ENCODE peak calls at places on chromosomes 12 and 14, in four cellular contexts. M is K562, V is GM12878, U is HepG2. E is an unnamed sample.

GRCh38 chr14:84036863-84037262 is 1493.1 kb upstream of the FLRT2 start:
- DNase-seq in M (no peak), V (peak; percentile 3), U (no peak), E (no peak)

GRCh38 chr14:103138483-103139370 is 15.5 kb downstream of the TNFAIP2 start:
- DNase-seq in M (no peak), V (no peak), U (no peak), E (no peak)

GRCh38 chr14:23910081-23910875 is 43.3 kb upstream of the DHRS4 start:
- DNase-seq in M (peak; percentile 57), V (no peak), U (peak; percentile 81), E (peak; percentile 69)

GRCh38 chr12:112418596-112419268 is at the start of gene PTPN11:
- DNase-seq in M (peak; percentile 88), V (no peak), U (peak; percentile 55), E (peak; percentile 89)

GRCh38 chr12:10331642-10332239 is 24.1 kb downstream of the KLRD1 start:
- DNase-seq in M (peak; percentile 44), V (no peak), U (peak; percentile 49), E (peak; percentile 59)

GRCh38 chr12:131091976-131092691 is 138.4 kb downstream of the ADGRD1 start:
- DNase-seq in M (no peak), V (peak; percentile 38), U (no peak), E (no peak)

GRCh38 chr12:2412305-2412643 is 359.5 kb downstream of the CACNA1C start:
- DNase-seq in M (peak; percentile 15), V (no peak), U (no peak), E (no peak)

GRCh38 chr12:70576341-70577282 is 60.6 kb downstream of the PTPRB start:
- DNase-seq in M (peak; percentile 39), V (peak; percentile 7), U (peak; percentile 64), E (peak; percentile 75)

GRCh38 chr14:101554991-101555668 is 6.2 kb upstream of the DIO3 start:
- DNase-seq in M (peak; percentile 16), V (no peak), U (peak; percentile 14), E (no peak)

GRCh38 chr12:86712425-86712843 is 456.2 kb upstream of the MGAT4C start:
- DNase-seq in M (no peak), V (no peak), U (peak; percentile 41), E (peak; percentile 97)

GRCh38 chr14:82385043-82385442 is 851.4 kb upstream of the SEL1L start:
- DNase-seq in M (no peak), V (no peak), U (no peak), E (no peak)

GRCh38 chr14:50318031-50318626 is 6.0 kb downstream of the DMAC2L start:
- DNase-seq in M (no peak), V (no peak), U (peak; percentile 27), E (peak; percentile 56)

GRCh38 chr12:132405742-132406251 is 76.4 kb upstream of the GALNT9 start:
- DNase-seq in M (no peak), V (no peak), U (no peak), E (no peak)

GRCh38 chr14:74299061-74299545 is 3.6 kb downstream of the ABCD4 start:
- DNase-seq in M (no peak), V (no peak), U (no peak), E (no peak)

GRCh38 chr14:59281613-59282012 is 93.1 kb downstream of the DAAM1 start:
- DNase-seq in M (no peak), V (no peak), U (no peak), E (no peak)

GRCh38 chr12:48972213-48973021 is 882 bp upstream of the WNT10B start:
- DNase-seq in M (no peak), V (no peak), U (no peak), E (no peak)

GRCh38 chr12:12191008-12191407 is 75.8 kb downstream of the LRP6 start:
- DNase-seq in M (no peak), V (no peak), U (no peak), E (no peak)
- TF ChIP-seq CHD4 in M (no peak), V (no peak), U (no peak), E (no peak)

GRCh38 chr14:99125616-99126431 is 146.2 kb downstream of the BCL11B start:
- DNase-seq in M (no peak), V (no peak), U (peak; percentile 6), E (no peak)
- TF ChIP-seq CHD4 in M (no peak), V (no peak), U (no peak), E (no peak)

GRCh38 chr14:34851395-34851794 is 23.8 kb downstream of the BAZ1A start:
- DNase-seq in M (no peak), V (no peak), U (no peak), E (peak; percentile 64)
- TF ChIP-seq CHD4 in M (no peak), V (no peak), U (no peak), E (no peak)

GRCh38 chr12:93518725-93519124 is 51.4 kb downstream of the MRPL42 start:
- DNase-seq in M (no peak), V (no peak), U (no peak), E (no peak)
- TF ChIP-seq CHD4 in M (no peak), V (no peak), U (no peak), E (no peak)

GRCh38 chr12:106693421-106693820 is 81.1 kb upstream of the RIC8B start:
- DNase-seq in M (no peak), V (no peak), U (no peak), E (no peak)
- TF ChIP-seq CHD4 in M (no peak), V (no peak), U (no peak), E (no peak)

DNA sequence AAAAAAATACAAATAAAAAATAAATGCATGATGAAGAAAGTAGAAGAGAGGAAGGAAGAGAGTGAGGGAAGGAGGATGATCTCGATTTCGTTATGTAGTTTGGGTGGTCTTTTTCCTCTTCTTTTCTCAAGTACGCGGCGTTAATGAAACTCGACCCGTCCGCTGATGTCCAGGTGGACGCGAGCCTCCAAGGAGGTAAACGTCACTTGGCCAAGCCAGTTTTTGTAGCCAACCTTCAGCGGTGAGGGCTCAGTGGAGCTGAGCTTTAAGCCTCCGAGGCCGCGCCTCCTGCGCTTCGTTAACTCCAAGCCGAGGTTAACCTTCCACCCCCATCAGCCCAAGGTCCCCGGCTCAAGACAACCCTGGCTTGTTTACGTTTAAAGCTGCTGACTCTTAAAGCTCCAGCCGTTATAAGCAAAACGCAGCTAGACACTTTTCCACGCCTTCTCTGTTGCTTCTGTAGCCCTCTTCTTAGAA is 736 bp upstream of the ITPR2 start:
- DNase-seq in M (peak; percentile 19), V (no peak), U (no peak), E (no peak)
- TF ChIP-seq CHD4 in M (no peak), V (no peak), U (no peak), E (no peak)

DNA sequence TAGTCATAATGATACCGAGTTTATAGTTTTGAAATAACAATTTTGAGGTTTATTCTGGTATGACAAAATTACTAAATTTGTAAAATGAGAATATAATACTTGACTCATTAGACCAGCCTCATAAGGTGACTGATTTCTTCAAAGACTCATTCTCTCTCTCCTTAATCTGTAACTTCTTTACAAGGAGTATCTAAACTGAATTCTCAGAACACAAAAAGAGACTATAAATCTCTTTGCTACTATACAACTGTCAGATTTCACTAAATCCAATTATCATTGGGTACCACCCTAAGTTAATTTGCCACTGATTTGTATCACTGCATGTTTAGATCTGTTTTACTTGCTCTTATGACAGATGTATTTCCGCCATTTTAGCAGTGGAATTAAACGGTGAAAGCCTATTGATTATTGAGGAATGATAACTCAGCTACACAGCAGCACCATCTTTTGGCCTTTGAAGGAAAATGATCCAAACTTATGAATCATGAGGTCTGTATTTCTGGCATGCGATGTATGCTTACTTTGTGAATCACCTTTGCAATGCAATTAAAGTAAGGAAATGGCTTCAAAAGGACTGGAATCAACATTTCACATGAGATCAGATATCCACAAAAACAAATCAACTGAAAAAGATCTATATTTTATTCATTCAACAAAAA is 161.2 kb downstream of the RERGL start:
- DNase-seq in M (no peak), V (no peak), U (peak; percentile 57), E (peak; percentile 34)
- TF ChIP-seq CHD4 in M (no peak), V (no peak), U (no peak), E (no peak)

E was measured in A549.